ENCODE peak calls at places on chromosomes 7 and 10, in seven cellular contexts. One of them, this sample, is unnamed.

GRCh38 chr10:35795131-35795819 is 153.2 kb upstream of the FZD8 start:
- DNase-seq in ACHN: no peak
- DNase-seq in HS-5: no peak
- DNase-seq in activated CD8-positive, alpha-beta memory T cell treated with anti-CD3 and anti-CD28 coated beads, Interleukin-2, amount 50 U/mL, for 48 hours: no peak
- DNase-seq in H54: no peak
- DNase-seq in GF-D8: no peak
- DNase-seq in activated T-helper 1 cell treated with Interleukin-2 at 50 U/mL for 16 hours: no peak
- DNase-seq in this sample: no peak

GRCh38 chr10:7218974-7219373 is 191.9 kb downstream of the SFMBT2 start:
- DNase-seq in activated CD8-positive, alpha-beta memory T cell treated with anti-CD3 and anti-CD28 coated beads, Interleukin-2, amount 50 U/mL, for 48 hours: no peak
- DNase-seq in H54: no peak
- DNase-seq in activated T-helper 1 cell treated with Interleukin-2 at 50 U/mL for 16 hours: no peak
- DNase-seq in GF-D8: no peak
- DNase-seq in ACHN: no peak
- DNase-seq in HS-5: no peak
- DNase-seq in this sample: no peak

GRCh38 chr10:34711500-34711899 is 103.6 kb downstream of the PARD3 start:
- DNase-seq in ACHN: no peak
- DNase-seq in activated T-helper 1 cell treated with Interleukin-2 at 50 U/mL for 16 hours: no peak
- DNase-seq in activated CD8-positive, alpha-beta memory T cell treated with anti-CD3 and anti-CD28 coated beads, Interleukin-2, amount 50 U/mL, for 48 hours: no peak
- DNase-seq in H54: no peak
- DNase-seq in HS-5: no peak
- DNase-seq in GF-D8: no peak
- DNase-seq in this sample: no peak

GRCh38 chr10:107727762-107728317 is 563.3 kb upstream of the SORCS1 start:
- DNase-seq in H54: no peak
- DNase-seq in activated CD8-positive, alpha-beta memory T cell treated with anti-CD3 and anti-CD28 coated beads, Interleukin-2, amount 50 U/mL, for 48 hours: no peak
- DNase-seq in GF-D8: no peak
- DNase-seq in ACHN: no peak
- DNase-seq in activated T-helper 1 cell treated with Interleukin-2 at 50 U/mL for 16 hours: no peak
- DNase-seq in HS-5: peak; percentile 38
- DNase-seq in this sample: no peak

GRCh38 chr10:11472158-11472753 is 139.2 kb downstream of the USP6NL start:
- DNase-seq in activated T-helper 1 cell treated with Interleukin-2 at 50 U/mL for 16 hours: peak; percentile 48
- DNase-seq in activated CD8-positive, alpha-beta memory T cell treated with anti-CD3 and anti-CD28 coated beads, Interleukin-2, amount 50 U/mL, for 48 hours: peak; percentile 84
- DNase-seq in HS-5: no peak
- DNase-seq in H54: peak; percentile 35
- DNase-seq in GF-D8: no peak
- DNase-seq in ACHN: peak; percentile 54
- DNase-seq in this sample: peak; percentile 8

GRCh38 chr7:134514663-134515062 is 12.7 kb upstream of the AKR1B10 start:
- DNase-seq in GF-D8: peak; percentile 17
- DNase-seq in ACHN: peak; percentile 91
- DNase-seq in activated CD8-positive, alpha-beta memory T cell treated with anti-CD3 and anti-CD28 coated beads, Interleukin-2, amount 50 U/mL, for 48 hours: no peak
- DNase-seq in activated T-helper 1 cell treated with Interleukin-2 at 50 U/mL for 16 hours: no peak
- DNase-seq in H54: peak; percentile 29
- DNase-seq in HS-5: peak; percentile 35
- DNase-seq in this sample: no peak

GRCh38 chr7:152543801-152544200 is 108.0 kb upstream of the KMT2C start:
- DNase-seq in activated T-helper 1 cell treated with Interleukin-2 at 50 U/mL for 16 hours: no peak
- DNase-seq in ACHN: no peak
- DNase-seq in H54: no peak
- DNase-seq in GF-D8: no peak
- DNase-seq in HS-5: no peak
- DNase-seq in activated CD8-positive, alpha-beta memory T cell treated with anti-CD3 and anti-CD28 coated beads, Interleukin-2, amount 50 U/mL, for 48 hours: no peak
- DNase-seq in this sample: no peak

GRCh38 chr7:158950914-158951635 is 94.7 kb downstream of the DYNC2I1 start:
- DNase-seq in activated T-helper 1 cell treated with Interleukin-2 at 50 U/mL for 16 hours: no peak
- DNase-seq in activated CD8-positive, alpha-beta memory T cell treated with anti-CD3 and anti-CD28 coated beads, Interleukin-2, amount 50 U/mL, for 48 hours: no peak
- DNase-seq in ACHN: no peak
- DNase-seq in GF-D8: no peak
- DNase-seq in H54: no peak
- DNase-seq in HS-5: no peak
- DNase-seq in this sample: no peak

GRCh38 chr10:70662362-70663220 is 9.7 kb upstream of the ADAMTS14 start:
- DNase-seq in activated T-helper 1 cell treated with Interleukin-2 at 50 U/mL for 16 hours: no peak
- DNase-seq in GF-D8: no peak
- DNase-seq in activated CD8-positive, alpha-beta memory T cell treated with anti-CD3 and anti-CD28 coated beads, Interleukin-2, amount 50 U/mL, for 48 hours: peak; percentile 29
- DNase-seq in H54: no peak
- DNase-seq in HS-5: no peak
- DNase-seq in ACHN: no peak
- DNase-seq in this sample: no peak

GRCh38 chr10:51832652-51833383 is 133.4 kb upstream of the CSTF2T start:
- DNase-seq in HS-5: peak; percentile 3
- DNase-seq in activated T-helper 1 cell treated with Interleukin-2 at 50 U/mL for 16 hours: no peak
- DNase-seq in ACHN: peak; percentile 29
- DNase-seq in H54: peak; percentile 10
- DNase-seq in GF-D8: no peak
- DNase-seq in activated CD8-positive, alpha-beta memory T cell treated with anti-CD3 and anti-CD28 coated beads, Interleukin-2, amount 50 U/mL, for 48 hours: no peak
- DNase-seq in this sample: peak; percentile 48

GRCh38 chr7:1325646-1326510 is 93.2 kb downstream of the UNCX start:
- DNase-seq in activated CD8-positive, alpha-beta memory T cell treated with anti-CD3 and anti-CD28 coated beads, Interleukin-2, amount 50 U/mL, for 48 hours: no peak
- DNase-seq in ACHN: no peak
- DNase-seq in H54: no peak
- DNase-seq in activated T-helper 1 cell treated with Interleukin-2 at 50 U/mL for 16 hours: no peak
- DNase-seq in GF-D8: no peak
- DNase-seq in HS-5: no peak
- DNase-seq in this sample: no peak

GRCh38 chr7:116801092-116801710 is 61.2 kb upstream of the CAPZA2 start:
- DNase-seq in H54: peak; percentile 34
- DNase-seq in GF-D8: no peak
- DNase-seq in ACHN: peak; percentile 79
- DNase-seq in activated CD8-positive, alpha-beta memory T cell treated with anti-CD3 and anti-CD28 coated beads, Interleukin-2, amount 50 U/mL, for 48 hours: no peak
- DNase-seq in activated T-helper 1 cell treated with Interleukin-2 at 50 U/mL for 16 hours: no peak
- DNase-seq in HS-5: peak; percentile 42
- DNase-seq in this sample: no peak

GRCh38 chr10:32328499-32328898 is 18.5 kb downstream of the EPC1 start:
- DNase-seq in H54: no peak
- DNase-seq in activated CD8-positive, alpha-beta memory T cell treated with anti-CD3 and anti-CD28 coated beads, Interleukin-2, amount 50 U/mL, for 48 hours: no peak
- DNase-seq in HS-5: no peak
- DNase-seq in GF-D8: no peak
- DNase-seq in ACHN: no peak
- DNase-seq in activated T-helper 1 cell treated with Interleukin-2 at 50 U/mL for 16 hours: no peak
- DNase-seq in this sample: no peak